ENCODE peak calls at places on chromosomes 7 and 10, in four cellular contexts. S is astrocyte of the spinal cord, X is BJ, K is cardiac muscle cell. U is an unnamed sample.

GRCh38 chr7:80453699-80454340 is 58.0 kb downstream of the GNAT3 start:
- DNase-seq in S (peak; percentile 45), X (no peak), K (peak; percentile 20), U (no peak)

GRCh38 chr10:11156480-11156879 is 138.8 kb downstream of the CELF2 start:
- DNase-seq in S (no peak), X (no peak), K (no peak), U (no peak)

GRCh38 chr7:101507791-101508252 is 121.3 kb downstream of the MYL10 start:
- DNase-seq in S (peak; percentile 28), X (no peak), K (peak; percentile 77), U (peak; percentile 80)

GRCh38 chr10:89644691-89644966 is 413 bp downstream of the PANK1 start:
- DNase-seq in S (no peak), X (no peak), K (no peak), U (no peak)

GRCh38 chr10:23001901-23002516 is 74.2 kb downstream of the ARMC3 start:
- DNase-seq in S (no peak), X (no peak), K (no peak), U (no peak)

GRCh38 chr7:146781352-146782116 is 664.9 kb downstream of the CNTNAP2 start:
- DNase-seq in S (no peak), X (no peak), K (no peak), U (no peak)

GRCh38 chr7:30241767-30242166 is 42.6 kb upstream of the ZNRF2 start:
- DNase-seq in S (peak; percentile 49), X (no peak), K (no peak), U (no peak)

GRCh38 chr7:23520582-23520981 is 11.2 kb downstream of the TRA2A start:
- DNase-seq in S (no peak), X (no peak), K (no peak), U (peak; percentile 26)

GRCh38 chr10:17747883-17748550 is 4.0 kb upstream of the TMEM236 start:
- DNase-seq in S (no peak), X (no peak), K (no peak), U (no peak)

GRCh38 chr7:124031406-124031805 is 1.5 kb downstream of the TMEM229A start:
- DNase-seq in S (no peak), X (no peak), K (no peak), U (no peak)

GRCh38 chr7:80640841-80641240 is 2.4 kb downstream of the CD36 start:
- DNase-seq in S (peak; percentile 61), X (no peak), K (no peak), U (no peak)

DNA sequence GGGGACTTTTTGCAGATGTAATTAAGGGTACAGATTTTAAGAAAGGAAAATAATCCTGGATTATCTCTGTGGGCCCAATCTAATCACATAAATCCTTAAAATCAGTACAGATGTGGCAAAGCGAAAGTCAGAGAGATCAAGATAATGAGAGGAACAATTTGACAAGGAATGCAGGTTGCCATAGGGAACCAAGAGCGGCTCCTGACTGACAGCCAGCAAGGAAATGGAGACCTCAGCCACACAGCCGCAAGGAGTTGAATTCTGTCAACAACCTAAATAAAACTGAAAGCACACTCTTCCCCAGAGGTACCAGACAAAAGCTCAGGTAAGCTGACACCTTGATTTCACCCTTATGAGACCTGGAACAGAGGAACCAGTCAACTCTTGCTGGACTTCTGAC is 3.4 kb upstream of the PNPLA8 start:
- DNase-seq in S (no peak), X (no peak), K (no peak), U (no peak)
- TF ChIP-seq CTCF in S (no peak), X (no peak), K (no peak), U (no peak)

GRCh38 chr7:119943932-119944600 is 328.9 kb upstream of the KCND2 start:
- DNase-seq in S (no peak), X (no peak), K (no peak), U (no peak)
- TF ChIP-seq CTCF in S (no peak), X (no peak), K (no peak), U (peak; percentile 54)

DNA sequence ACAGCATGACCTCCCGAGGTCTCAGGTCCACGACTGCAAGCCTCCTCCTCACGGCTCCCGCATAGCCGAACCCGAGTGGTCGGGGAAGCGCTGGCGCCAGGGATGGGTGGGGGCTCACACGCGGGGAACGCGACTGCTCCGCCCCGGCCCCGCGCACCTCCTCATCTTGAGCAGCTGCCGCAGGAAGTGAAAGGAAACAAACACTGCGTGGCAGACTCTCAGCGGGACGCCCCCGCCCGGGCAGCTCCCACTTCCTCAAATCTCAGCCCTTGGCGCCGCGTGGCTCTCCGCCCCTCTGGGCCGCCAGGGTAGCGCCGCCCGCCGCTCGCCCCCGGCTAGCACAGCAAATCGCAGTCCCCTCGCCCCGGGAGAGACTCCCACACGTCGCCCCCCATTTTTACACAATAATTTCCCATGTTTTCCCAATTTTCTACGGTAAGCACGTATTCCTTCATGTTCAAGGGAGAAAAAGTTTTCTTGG is at the start of gene TMEM243:
- DNase-seq in S (peak; percentile 67), X (no peak), K (peak; percentile 71), U (peak; percentile 78)
- TF ChIP-seq CTCF in S (no peak), X (peak; percentile 33), K (peak; percentile 22), U (no peak)

GRCh38 chr7:44964384-44964830 is 14.4 kb downstream of the MYO1G start:
- DNase-seq in S (no peak), X (no peak), K (no peak), U (no peak)
- TF ChIP-seq CTCF in S (peak; percentile 44), X (peak; percentile 50), K (peak; percentile 39), U (no peak)

GRCh38 chr7:116439856-116440549 is 59.5 kb upstream of the CAV2 start:
- DNase-seq in S (no peak), X (no peak), K (peak; percentile 7), U (no peak)

GRCh38 chr7:116439005-116439404 is 60.5 kb upstream of the CAV2 start:
- DNase-seq in S (no peak), X (no peak), K (no peak), U (no peak)

GRCh38 chr7:116441534-116441933 is 58.0 kb upstream of the CAV2 start:
- DNase-seq in S (no peak), X (peak; percentile 52), K (no peak), U (no peak)

GRCh38 chr7:116436305-116436826 is 63.2 kb upstream of the CAV2 start:
- DNase-seq in S (no peak), X (no peak), K (no peak), U (no peak)

DNA sequence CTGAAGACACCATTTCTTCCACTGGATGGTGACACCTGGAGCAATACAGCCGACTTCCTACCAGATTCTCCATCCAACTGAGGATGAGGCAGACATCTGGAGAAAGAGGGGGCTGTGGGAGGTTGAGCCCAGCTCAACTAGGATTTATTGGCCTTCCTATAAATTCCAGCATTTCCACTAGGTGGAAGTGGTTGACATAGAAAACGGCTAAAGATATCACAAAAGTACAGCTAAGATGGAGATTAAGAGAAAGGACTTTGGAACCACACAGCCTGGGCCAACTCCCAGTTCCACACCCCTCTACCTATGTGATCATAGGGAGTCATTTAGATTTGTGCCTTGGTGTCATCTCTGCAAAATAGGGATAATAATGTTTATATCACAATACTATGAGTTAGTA is 61.3 kb upstream of the CAV2 start:
- DNase-seq in S (peak; percentile 29), X (no peak), K (no peak), U (no peak)
- TF ChIP-seq CTCF in S (no peak), X (peak; percentile 13), K (peak; percentile 9), U (no peak)

GRCh38 chr10:29304259-29305030 is 15.6 kb downstream of the LYZL1 start:
- DNase-seq in S (peak; percentile 73), X (peak; percentile 14), K (peak; percentile 81), U (peak; percentile 65)
- TF ChIP-seq CTCF in S (peak; percentile 80), X (peak; percentile 76), K (peak; percentile 77), U (peak; percentile 65)

GRCh38 chr7:36638140-36638539 is 86.2 kb downstream of the AOAH start:
- DNase-seq in S (no peak), X (no peak), K (no peak), U (no peak)
- TF ChIP-seq CTCF in S (no peak), X (no peak), K (no peak), U (no peak)

GRCh38 chr10:125101581-125101980 is 58.8 kb downstream of the CTBP2 start:
- DNase-seq in S (no peak), X (no peak), K (no peak), U (no peak)

GRCh38 chr10:125102216-125102615 is 58.1 kb downstream of the CTBP2 start:
- DNase-seq in S (peak; percentile 69), X (no peak), K (no peak), U (no peak)

GRCh38 chr10:125103466-125104377 is 56.6 kb downstream of the CTBP2 start:
- DNase-seq in S (no peak), X (no peak), K (no peak), U (no peak)

GRCh38 chr10:125104559-125104958 is 55.8 kb downstream of the CTBP2 start:
- DNase-seq in S (no peak), X (no peak), K (no peak), U (no peak)

DNA sequence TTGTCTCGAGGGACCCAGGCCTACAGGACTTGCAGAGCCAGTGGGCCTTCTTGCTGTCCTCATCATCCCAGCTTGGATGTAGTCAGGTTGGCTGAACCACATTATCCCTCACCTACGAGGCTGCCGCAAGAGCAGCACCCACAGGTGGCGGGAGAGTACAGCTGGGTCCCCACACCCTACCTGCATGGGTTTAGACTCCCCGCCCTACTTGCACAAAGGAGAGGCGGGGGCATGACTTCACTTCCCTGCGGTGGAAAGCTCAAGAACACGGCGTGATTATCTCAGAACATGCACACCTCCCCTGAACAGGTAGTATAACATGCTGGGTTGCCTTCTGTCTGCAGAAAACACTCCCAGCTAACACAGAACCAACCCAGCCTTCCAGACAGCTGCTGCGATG is 57.5 kb downstream of the CTBP2 start:
- DNase-seq in S (no peak), X (no peak), K (no peak), U (no peak)
- TF ChIP-seq CTCF in S (no peak), X (no peak), K (no peak), U (no peak)

GRCh38 chr7:27641576-27642230 is 21.0 kb downstream of the HIBADH start:
- DNase-seq in S (peak; percentile 29), X (no peak), K (no peak), U (no peak)

GRCh38 chr7:27636326-27637006 is 26.2 kb downstream of the HIBADH start:
- DNase-seq in S (peak; percentile 22), X (no peak), K (no peak), U (no peak)

GRCh38 chr7:27635728-27636127 is 27.0 kb downstream of the HIBADH start:
- DNase-seq in S (no peak), X (no peak), K (no peak), U (no peak)

GRCh38 chr7:27642271-27642670 is 20.4 kb downstream of the HIBADH start:
- DNase-seq in S (no peak), X (no peak), K (no peak), U (no peak)

DNA sequence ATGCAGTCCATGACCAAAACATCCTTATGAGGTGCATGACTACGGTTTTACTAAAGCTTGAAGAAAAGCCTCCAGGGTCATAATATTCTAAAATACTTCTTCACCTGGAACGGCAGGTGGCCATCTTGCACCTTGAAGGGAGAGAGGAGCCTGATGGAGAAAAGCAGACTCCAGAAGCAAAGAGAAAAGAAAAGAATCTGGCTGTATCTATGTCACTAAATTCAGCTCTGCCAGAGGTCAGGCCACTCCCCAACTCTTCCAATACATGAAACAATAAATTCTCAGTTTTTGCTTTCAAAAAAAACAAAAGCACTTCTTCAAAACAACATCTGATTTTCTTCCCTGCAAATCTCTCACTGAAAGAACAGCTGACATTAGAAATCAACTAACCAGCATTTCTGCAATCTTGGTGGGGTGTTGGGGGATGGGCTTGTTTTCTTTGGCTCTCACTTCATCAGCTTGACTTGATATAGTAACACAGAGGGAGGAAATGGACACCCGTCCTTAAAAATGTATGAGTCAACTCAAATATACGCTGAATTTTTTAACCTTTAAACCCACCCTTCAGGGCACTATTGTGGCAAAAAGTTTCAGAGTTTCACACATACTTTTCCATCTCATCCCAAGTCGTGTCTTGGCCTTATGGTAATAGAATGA is 21.6 kb downstream of the HIBADH start:
- DNase-seq in S (peak; percentile 79), X (no peak), K (no peak), U (no peak)
- TF ChIP-seq CTCF in S (no peak), X (no peak), K (no peak), U (no peak)